ENCODE peak calls at places on chromosomes 5 and 9, in five cellular contexts. I, M, X, A and L are unnamed samples.

GRCh38 chr9:137159105-137160053 is 10.5 kb downstream of the LRRC26 start:
- DNase-seq in I (no peak), M (no peak), X (no peak), A (no peak), L (no peak)

GRCh38 chr9:132447346-132447745 is 37.3 kb downstream of the CFAP77 start:
- DNase-seq in I (peak), M (no peak), X (no peak), A (no peak), L (no peak)

GRCh38 chr9:2158111-2158610 is 143.0 kb downstream of the SMARCA2 start:
- DNase-seq in I (peak), M (no peak), X (no peak), A (peak), L (peak)

GRCh38 chr5:38642194-38642987 is 85.9 kb upstream of the LIFR start:
- DNase-seq in I (no peak), M (no peak), X (no peak), A (no peak), L (no peak)

GRCh38 chr5:130289132-130290088 is 385.1 kb downstream of the CHSY3 start:
- DNase-seq in I (no peak), M (no peak), X (no peak), A (peak), L (no peak)

GRCh38 chr5:14171091-14171490 is 27.9 kb downstream of the TRIO start:
- DNase-seq in I (no peak), M (no peak), X (no peak), A (peak), L (no peak)

GRCh38 chr5:141862936-141863543 is 15.2 kb downstream of the PCDH1 start:
- DNase-seq in I (no peak), M (no peak), X (no peak), A (no peak), L (no peak)

GRCh38 chr9:20315672-20316071 is 306.6 kb downstream of the MLLT3 start:
- DNase-seq in I (no peak), M (no peak), X (no peak), A (peak), L (peak)

GRCh38 chr5:143153332-143154119 is 250.0 kb downstream of the NR3C1 start:
- DNase-seq in I (no peak), M (no peak), X (no peak), A (peak), L (no peak)

GRCh38 chr5:79236364-79236969 is 536 bp downstream of the JMY start:
- DNase-seq in I (peak), M (peak), X (peak), A (no peak), L (peak)

GRCh38 chr5:55534436-55535198 is at the start of gene PLPP1:
- DNase-seq in I (peak), M (peak), X (peak), A (peak), L (peak)

GRCh38 chr5:1007681-1008450 is 736 bp upstream of the NKD2 start:
- DNase-seq in I (no peak), M (no peak), X (no peak), A (no peak), L (no peak)

GRCh38 chr5:89003563-89004036 is 120.6 kb upstream of the MEF2C start:
- DNase-seq in I (no peak), M (no peak), X (no peak), A (no peak), L (no peak)

GRCh38 chr9:93291536-93292287 is 107.8 kb downstream of the WNK2 start:
- DNase-seq in I (no peak), M (no peak), X (no peak), A (no peak), L (no peak)

GRCh38 chr5:169344629-169345028 is 43.7 kb upstream of the SLIT3 start:
- DNase-seq in I (no peak), M (no peak), X (no peak), A (no peak), L (no peak)

GRCh38 chr5:9599391-9599790 is 30.8 kb downstream of the TAS2R1 start:
- DNase-seq in I (no peak), M (no peak), X (no peak), A (no peak), L (no peak)

GRCh38 chr5:170302729-170303501 is 5.3 kb upstream of the LCP2 start:
- DNase-seq in I (no peak), M (peak), X (no peak), A (no peak), L (no peak)

GRCh38 chr5:107135391-107135790 is 535.3 kb downstream of the EFNA5 start:
- DNase-seq in I (no peak), M (no peak), X (no peak), A (peak), L (peak)

GRCh38 chr9:97299809-97300414 is 7.5 kb upstream of the CCDC180 start:
- DNase-seq in I (no peak), M (no peak), X (no peak), A (no peak), L (no peak)

GRCh38 chr5:40410939-40411635 is 268.6 kb upstream of the PTGER4 start:
- DNase-seq in I (no peak), M (no peak), X (no peak), A (peak), L (peak)

GRCh38 chr9:95108777-95109176 is 208.7 kb downstream of the FANCC start:
- DNase-seq in I (no peak), M (no peak), X (no peak), A (no peak), L (no peak)

GRCh38 chr5:139976703-139977102 is 66.4 kb downstream of the NRG2 start:
- DNase-seq in I (no peak), M (no peak), X (no peak), A (no peak), L (no peak)

GRCh38 chr5:127183332-127183731 is 107.3 kb upstream of the MEGF10 start:
- DNase-seq in I (no peak), M (no peak), X (no peak), A (no peak), L (no peak)

GRCh38 chr9:76592105-76593010 is 133.4 kb downstream of the GCNT1 start:
- DNase-seq in I (no peak), M (no peak), X (no peak), A (peak), L (no peak)

GRCh38 chr9:87776481-87777373 is 50.8 kb downstream of the CTSL start:
- DNase-seq in I (no peak), M (no peak), X (no peak), A (no peak), L (no peak)

GRCh38 chr5:133944263-133945230 is 23.9 kb downstream of the C5orf15 start:
- DNase-seq in I (peak), M (no peak), X (peak), A (peak), L (peak)

GRCh38 chr9:126678989-126679388 is 65.3 kb downstream of the LMX1B start:
- DNase-seq in I (no peak), M (no peak), X (no peak), A (no peak), L (no peak)

GRCh38 chr9:121302341-121302740 is 34.4 kb downstream of the GSN start:
- DNase-seq in I (no peak), M (no peak), X (no peak), A (no peak), L (no peak)

GRCh38 chr9:127162567-127163365 is 40.3 kb upstream of the ANGPTL2 start:
- DNase-seq in I (no peak), M (no peak), X (no peak), A (no peak), L (peak)